ENCODE peak calls at places on chromosomes 6 and 20, in four cellular contexts. One of them, this sample, is unnamed. For H3K9me3, the result is how much of the 10 kb centered on the place peaks cover.

GRCh38 chr6:53529324-53530036 is 15.4 kb downstream of the GCLC start:
- DNase-seq in small intestine: no peak
- DNase-seq in breast epithelium: no peak
- DNase-seq in MG63: no peak
- DNase-seq in this sample: no peak

GRCh38 chr6:26233608-26234420 is 131.2 kb upstream of the BTN3A2 start:
- DNase-seq in MG63: peak
- DNase-seq in small intestine: peak
- DNase-seq in breast epithelium: peak
- DNase-seq in this sample: peak

GRCh38 chr20:16385891-16386290 is 187.4 kb downstream of the KIF16B start:
- DNase-seq in small intestine: no peak
- DNase-seq in breast epithelium: no peak
- DNase-seq in MG63: no peak
- DNase-seq in this sample: no peak

GRCh38 chr6:28424163-28424562 is 19.1 kb downstream of the ZSCAN23 start:
- DNase-seq in breast epithelium: no peak
- DNase-seq in MG63: no peak
- DNase-seq in small intestine: no peak
- DNase-seq in this sample: no peak

GRCh38 chr6:84466521-84466920 is 239.1 kb upstream of the CEP162 start:
- DNase-seq in MG63: peak
- DNase-seq in breast epithelium: no peak
- DNase-seq in small intestine: no peak
- DNase-seq in this sample: peak

GRCh38 chr6:151807513-151808330 is at the start of gene ESR1:
- DNase-seq in small intestine: no peak
- DNase-seq in MG63: peak
- DNase-seq in breast epithelium: peak
- DNase-seq in this sample: peak

GRCh38 chr6:166627875-166628849 is 1.1 kb upstream of the RPS6KA2 start:
- DNase-seq in MG63: peak
- DNase-seq in breast epithelium: peak
- DNase-seq in small intestine: peak
- DNase-seq in this sample: peak

GRCh38 chr6:80143312-80143960 is 37.0 kb downstream of the BCKDHB start:
- DNase-seq in breast epithelium: peak
- DNase-seq in small intestine: peak
- DNase-seq in MG63: peak
- DNase-seq in this sample: peak

GRCh38 chr20:3222635-3223600 is 13.6 kb downstream of the ITPA start:
- DNase-seq in breast epithelium: peak
- DNase-seq in MG63: no peak
- DNase-seq in small intestine: no peak
- DNase-seq in this sample: no peak

GRCh38 chr6:10588562-10589428 is 67.6 kb downstream of the GCNT2 start:
- DNase-seq in MG63: no peak
- DNase-seq in breast epithelium: no peak
- DNase-seq in small intestine: no peak
- DNase-seq in this sample: no peak

GRCh38 chr20:52269327-52269726 is 77.7 kb upstream of the ZFP64 start:
- DNase-seq in small intestine: no peak
- DNase-seq in MG63: no peak
- DNase-seq in breast epithelium: no peak
- DNase-seq in this sample: peak

GRCh38 chr6:31477521-31477920 is 20.4 kb upstream of the MICB start:
- DNase-seq in breast epithelium: no peak
- DNase-seq in MG63: no peak
- DNase-seq in small intestine: no peak
- DNase-seq in this sample: no peak

GRCh38 chr6:147075326-147075840 is 128.8 kb upstream of the STXBP5 start:
- DNase-seq in MG63: no peak
- DNase-seq in breast epithelium: no peak
- DNase-seq in small intestine: no peak
- DNase-seq in this sample: no peak

GRCh38 chr20:10319855-10320254 is 101.2 kb downstream of the SNAP25 start:
- DNase-seq in MG63: no peak
- DNase-seq in small intestine: no peak
- DNase-seq in breast epithelium: no peak
- DNase-seq in this sample: no peak

GRCh38 chr6:18101271-18101670 is 21.2 kb downstream of the NHLRC1 start:
- DNase-seq in MG63: no peak
- DNase-seq in breast epithelium: no peak
- DNase-seq in small intestine: no peak
- DNase-seq in this sample: peak

GRCh38 chr6:7758456-7758855 is 32.6 kb downstream of the BMP6 start:
- DNase-seq in small intestine: no peak
- DNase-seq in MG63: peak
- DNase-seq in breast epithelium: no peak
- DNase-seq in this sample: peak

GRCh38 chr6:2193931-2194330 is 51.5 kb downstream of the GMDS start:
- DNase-seq in small intestine: no peak
- DNase-seq in breast epithelium: no peak
- DNase-seq in MG63: no peak
- DNase-seq in this sample: no peak

GRCh38 chr6:11273406-11274065 is 41.1 kb upstream of the NEDD9 start:
- DNase-seq in breast epithelium: no peak
- DNase-seq in MG63: no peak
- DNase-seq in small intestine: peak
- DNase-seq in this sample: no peak

GRCh38 chr6:111522393-111523020 is 39.5 kb upstream of the REV3L start:
- DNase-seq in breast epithelium: no peak
- DNase-seq in MG63: no peak
- DNase-seq in small intestine: peak
- DNase-seq in this sample: no peak

GRCh38 chr6:21377356-21377755 is 216.2 kb upstream of the SOX4 start:
- DNase-seq in breast epithelium: no peak
- DNase-seq in small intestine: no peak
- DNase-seq in MG63: no peak
- DNase-seq in this sample: no peak

GRCh38 chr20:19986419-19986818 is 30.7 kb upstream of the NAA20 start:
- DNase-seq in small intestine: no peak
- DNase-seq in MG63: peak
- DNase-seq in breast epithelium: no peak
- DNase-seq in this sample: no peak
- H3K4me3 ChIP-seq in small intestine: no peak
- H3K4me3 ChIP-seq in MG63: no peak
- H3K4me3 ChIP-seq in breast epithelium: no peak
- H3K4me3 ChIP-seq in this sample: peak

GRCh38 chr20:62484478-62484877 is 8.7 kb upstream of the GATA5 start:
- DNase-seq in breast epithelium: no peak
- DNase-seq in small intestine: no peak
- DNase-seq in MG63: no peak
- DNase-seq in this sample: no peak
- H3K9me3 ChIP-seq in breast epithelium: under half
- H3K9me3 ChIP-seq in small intestine: under half
- H3K9me3 ChIP-seq in MG63: under half
- H3K9me3 ChIP-seq in this sample: under half

DNA sequence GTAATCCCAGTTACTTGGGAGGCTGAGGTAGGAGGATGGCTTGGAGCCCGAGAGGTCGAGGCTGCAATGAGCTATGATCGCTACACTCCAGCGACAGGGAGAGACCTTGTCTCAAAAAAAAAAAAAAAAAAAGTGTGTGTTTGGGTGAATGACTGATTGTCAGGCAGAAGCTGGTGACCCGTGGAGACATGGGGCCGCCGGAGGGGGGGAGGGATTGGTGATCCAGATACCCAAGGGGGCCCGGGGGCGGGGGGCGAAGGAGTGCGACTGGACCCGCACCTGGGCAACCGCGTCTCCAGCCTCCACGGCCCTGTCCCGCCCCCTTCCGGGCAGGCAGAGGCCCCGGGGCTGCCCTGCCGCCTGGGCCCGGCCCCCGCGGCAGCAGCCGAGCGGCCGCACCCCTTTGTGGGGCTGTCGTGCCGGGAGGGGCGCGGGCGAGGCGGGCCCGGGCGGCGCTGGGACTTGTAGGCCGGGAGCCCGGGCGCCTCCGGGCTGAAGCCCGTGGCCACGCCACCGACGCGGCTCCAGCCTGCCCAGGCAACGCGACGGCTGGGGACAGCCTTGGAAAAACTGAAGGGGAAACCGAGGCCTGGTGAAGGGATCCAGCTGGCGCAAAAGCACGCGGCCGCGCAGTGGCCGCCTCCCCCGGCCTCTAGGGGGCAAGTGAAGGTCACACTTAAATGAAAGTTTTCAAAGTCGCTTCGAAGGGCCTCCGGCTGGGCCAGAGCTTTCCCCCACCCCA is 2.1 kb upstream of the RBM38 start:
- DNase-seq in breast epithelium: no peak
- DNase-seq in small intestine: peak
- DNase-seq in MG63: peak
- DNase-seq in this sample: peak
- H3K4me3 ChIP-seq in breast epithelium: peak
- H3K4me3 ChIP-seq in small intestine: peak
- H3K4me3 ChIP-seq in MG63: no peak
- H3K4me3 ChIP-seq in this sample: peak

GRCh38 chr6:114115659-114116058 is 144.7 kb upstream of the HDAC2 start:
- DNase-seq in small intestine: no peak
- DNase-seq in breast epithelium: no peak
- DNase-seq in MG63: no peak
- DNase-seq in this sample: no peak
- H3K9me3 ChIP-seq in small intestine: under half
- H3K9me3 ChIP-seq in breast epithelium: under half
- H3K9me3 ChIP-seq in MG63: under half
- H3K9me3 ChIP-seq in this sample: under half

GRCh38 chr20:21397341-21398108 is at the start of gene NKX2-4:
- DNase-seq in MG63: no peak
- DNase-seq in breast epithelium: no peak
- DNase-seq in small intestine: no peak
- DNase-seq in this sample: no peak
- H3K4me3 ChIP-seq in MG63: no peak
- H3K4me3 ChIP-seq in breast epithelium: no peak
- H3K4me3 ChIP-seq in small intestine: peak
- H3K4me3 ChIP-seq in this sample: no peak

DNA sequence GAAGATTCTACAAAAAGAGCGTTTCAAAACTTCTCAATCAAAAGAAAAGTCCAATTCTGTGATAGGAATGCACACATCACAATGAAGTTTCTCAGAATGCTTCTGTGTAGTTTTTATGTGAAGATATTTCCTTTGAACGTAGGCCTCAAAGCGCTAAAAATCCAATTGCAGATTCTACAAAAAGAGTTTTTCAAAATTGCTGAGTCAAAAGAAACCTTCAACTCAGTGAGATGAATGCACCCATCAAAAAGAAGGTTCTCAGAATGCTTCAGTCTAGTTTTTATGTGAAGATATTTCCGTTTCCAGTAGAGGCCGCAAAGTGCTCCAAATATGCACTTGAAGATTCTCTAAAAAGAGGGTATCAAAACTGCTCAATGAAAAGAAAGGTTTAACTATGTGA is 319.7 kb upstream of the DEFB115 start:
- DNase-seq in small intestine: no peak
- DNase-seq in breast epithelium: no peak
- DNase-seq in MG63: no peak
- DNase-seq in this sample: no peak
- H3K9me3 ChIP-seq in small intestine: under half
- H3K9me3 ChIP-seq in breast epithelium: under half
- H3K9me3 ChIP-seq in MG63: under half
- H3K9me3 ChIP-seq in this sample: under half

GRCh38 chr20:6265204-6265904 is 142.5 kb upstream of the FERMT1 start:
- DNase-seq in breast epithelium: no peak
- DNase-seq in small intestine: peak
- DNase-seq in MG63: peak
- DNase-seq in this sample: peak
- H3K4me3 ChIP-seq in breast epithelium: no peak
- H3K4me3 ChIP-seq in small intestine: no peak
- H3K4me3 ChIP-seq in MG63: no peak
- H3K4me3 ChIP-seq in this sample: peak

GRCh38 chr6:138330763-138331162 is 46.9 kb upstream of the SMIM28 start:
- DNase-seq in MG63: no peak
- DNase-seq in breast epithelium: no peak
- DNase-seq in small intestine: no peak
- DNase-seq in this sample: no peak

GRCh38 chr6:138334963-138335362 is 42.7 kb upstream of the SMIM28 start:
- DNase-seq in breast epithelium: no peak
- DNase-seq in MG63: no peak
- DNase-seq in small intestine: no peak
- DNase-seq in this sample: no peak

GRCh38 chr6:138331444-138331843 is 46.3 kb upstream of the SMIM28 start:
- DNase-seq in MG63: no peak
- DNase-seq in breast epithelium: no peak
- DNase-seq in small intestine: no peak
- DNase-seq in this sample: no peak

GRCh38 chr6:138334000-138334399 is 43.7 kb upstream of the SMIM28 start:
- DNase-seq in breast epithelium: no peak
- DNase-seq in MG63: no peak
- DNase-seq in small intestine: no peak
- DNase-seq in this sample: no peak

GRCh38 chr6:138331984-138332383 is 45.7 kb upstream of the SMIM28 start:
- DNase-seq in small intestine: no peak
- DNase-seq in breast epithelium: no peak
- DNase-seq in MG63: no peak
- DNase-seq in this sample: no peak
- H3K9me3 ChIP-seq in small intestine: under half
- H3K9me3 ChIP-seq in breast epithelium: under half
- H3K9me3 ChIP-seq in MG63: under half
- H3K9me3 ChIP-seq in this sample: under half

GRCh38 chr6:43776115-43776798 is 6.2 kb downstream of the VEGFA start:
- DNase-seq in small intestine: no peak
- DNase-seq in MG63: no peak
- DNase-seq in breast epithelium: no peak
- DNase-seq in this sample: no peak
- H3K4me3 ChIP-seq in small intestine: no peak
- H3K4me3 ChIP-seq in MG63: no peak
- H3K4me3 ChIP-seq in breast epithelium: no peak
- H3K4me3 ChIP-seq in this sample: no peak

GRCh38 chr20:38831049-38831691 is 25.7 kb downstream of the PPP1R16B start:
- DNase-seq in breast epithelium: no peak
- DNase-seq in MG63: no peak
- DNase-seq in small intestine: no peak
- DNase-seq in this sample: no peak
- H3K9me3 ChIP-seq in breast epithelium: under half
- H3K9me3 ChIP-seq in MG63: under half
- H3K9me3 ChIP-seq in small intestine: under half
- H3K9me3 ChIP-seq in this sample: under half

This sample was measured in adipocyte.